ENCODE peak calls at places on chromosome 15, in four cellular contexts. F, D, Z and S are unnamed samples.

GRCh38 chr15:28260317-28260716 is 61.7 kb downstream of the HERC2 start:
- DNase-seq in F (no peak), D (no peak), Z (no peak), S (no peak)

GRCh38 chr15:57680021-57680420 is 26.5 kb upstream of the POLR2M start:
- DNase-seq in F (no peak), D (no peak), Z (no peak), S (no peak)

GRCh38 chr15:59169337-59169736 is 37.3 kb upstream of the LDHAL6B start:
- DNase-seq in F (no peak), D (no peak), Z (no peak), S (no peak)

GRCh38 chr15:71708052-71708432 is 102.3 kb upstream of the NR2E3 start:
- DNase-seq in F (no peak), D (no peak), Z (no peak), S (no peak)

GRCh38 chr15:29674661-29675533 is 147.4 kb downstream of the TJP1 start:
- DNase-seq in F (peak), D (no peak), Z (peak), S (peak)

GRCh38 chr15:66774001-66774814 is 72.2 kb downstream of the SMAD6 start:
- DNase-seq in F (peak), D (no peak), Z (peak), S (peak)

GRCh38 chr15:29774900-29775299 is 47.4 kb downstream of the TJP1 start:
- DNase-seq in F (no peak), D (no peak), Z (no peak), S (no peak)

GRCh38 chr15:44034933-44035624 is 160.0 kb downstream of the FRMD5 start:
- DNase-seq in F (no peak), D (no peak), Z (no peak), S (no peak)

GRCh38 chr15:101370330-101371024 is 75.4 kb upstream of the SNRPA1 start:
- DNase-seq in F (peak), D (no peak), Z (no peak), S (no peak)

GRCh38 chr15:101368086-101368780 is 73.2 kb upstream of the SNRPA1 start:
- DNase-seq in F (peak), D (no peak), Z (no peak), S (no peak)

GRCh38 chr15:101369676-101370075 is 74.6 kb upstream of the SNRPA1 start:
- DNase-seq in F (peak), D (no peak), Z (no peak), S (no peak)

GRCh38 chr15:101371081-101371480 is 76.0 kb upstream of the SNRPA1 start:
- DNase-seq in F (no peak), D (no peak), Z (no peak), S (no peak)

GRCh38 chr15:101368868-101369642 is 74.0 kb upstream of the SNRPA1 start:
- DNase-seq in F (peak), D (no peak), Z (no peak), S (no peak)
- TF ChIP-seq NRF1 in F (no peak), D (no peak), Z (no peak), S (no peak)

GRCh38 chr15:33913459-33913858 is 54.8 kb upstream of the CHRM5 start:
- DNase-seq in F (no peak), D (no peak), Z (no peak), S (no peak)
- TF ChIP-seq NRF1 in F (no peak), D (no peak), Z (no peak), S (no peak)

DNA sequence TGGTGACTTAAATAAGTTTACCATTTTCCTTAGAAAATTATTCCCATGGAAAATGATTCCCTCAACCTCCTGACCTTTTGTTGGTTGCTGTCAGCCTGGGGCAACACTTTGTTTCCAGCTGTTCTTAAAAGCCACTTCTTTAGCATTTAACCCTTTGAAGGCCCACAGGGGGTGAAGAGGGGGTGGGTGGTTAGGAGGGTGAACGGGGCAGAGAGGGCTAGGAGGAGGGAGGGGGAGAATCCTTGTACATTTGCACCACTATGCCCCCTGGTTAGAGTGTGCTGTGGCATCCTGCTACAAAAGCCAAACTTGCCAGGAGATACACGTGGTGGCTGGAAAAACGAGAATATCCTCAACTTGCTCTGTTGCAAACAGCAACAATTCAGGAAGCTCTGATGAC is 273.2 kb upstream of the RGMA start:
- DNase-seq in F (peak), D (no peak), Z (no peak), S (no peak)
- TF ChIP-seq NRF1 in F (no peak), D (no peak), Z (no peak), S (no peak)

DNA sequence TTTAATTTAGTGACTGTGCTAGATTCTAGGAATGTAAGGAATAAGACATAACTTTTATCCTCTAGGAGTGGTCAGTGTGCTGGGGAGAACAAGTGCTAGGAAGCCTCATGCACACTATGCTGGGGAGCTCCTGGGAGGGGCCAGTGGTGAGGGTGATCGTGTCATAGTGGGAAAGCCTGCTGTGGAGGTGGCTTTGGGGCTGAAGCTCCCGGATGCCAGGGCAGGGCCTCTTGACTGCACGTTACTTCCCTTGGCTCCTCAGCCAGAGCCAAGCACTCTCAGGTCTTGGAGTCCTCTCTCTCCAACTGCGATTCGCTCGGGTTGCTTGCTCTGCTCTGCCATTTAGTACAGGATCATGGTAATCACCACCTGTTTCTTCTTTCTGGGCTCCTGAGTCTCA is 33.6 kb downstream of the SQOR start:
- DNase-seq in F (no peak), D (no peak), Z (no peak), S (no peak)
- TF ChIP-seq NRF1 in F (no peak), D (no peak), Z (no peak), S (no peak)

GRCh38 chr15:70109522-70109921 is 11.8 kb upstream of the TLE3 start:
- DNase-seq in F (no peak), D (no peak), Z (no peak), S (no peak)

GRCh38 chr15:70109982-70110381 is 12.3 kb upstream of the TLE3 start:
- DNase-seq in F (no peak), D (no peak), Z (no peak), S (no peak)

GRCh38 chr15:70112018-70112395 is 14.3 kb upstream of the TLE3 start:
- DNase-seq in F (no peak), D (no peak), Z (peak), S (no peak)

GRCh38 chr15:70113304-70113700 is 15.6 kb upstream of the TLE3 start:
- DNase-seq in F (no peak), D (no peak), Z (no peak), S (no peak)

GRCh38 chr15:70111203-70112017 is 13.7 kb upstream of the TLE3 start:
- DNase-seq in F (peak), D (no peak), Z (peak), S (peak)
- TF ChIP-seq NRF1 in F (no peak), D (no peak), Z (no peak), S (no peak)

DNA sequence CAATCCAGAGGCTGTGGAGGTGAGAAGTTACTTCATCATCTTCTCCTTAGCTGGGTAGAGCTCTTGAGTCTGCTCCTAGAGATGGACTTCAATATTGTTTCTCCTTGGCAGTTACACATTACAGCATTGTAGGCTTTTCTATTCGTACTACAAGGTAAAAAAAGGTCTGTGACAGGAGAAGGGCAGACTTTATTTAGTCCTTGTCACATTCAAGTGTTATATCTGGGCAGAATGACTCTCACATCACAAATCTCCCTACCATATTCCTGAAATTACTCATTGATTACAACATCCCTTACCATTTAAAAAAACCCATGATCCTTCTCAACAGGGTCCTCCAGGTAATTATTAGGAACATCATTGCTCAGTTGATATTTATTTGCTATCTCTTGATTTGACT is 75.0 kb downstream of the AGBL1 start:
- DNase-seq in F (no peak), D (no peak), Z (no peak), S (no peak)
- TF ChIP-seq NRF1 in F (no peak), D (no peak), Z (no peak), S (no peak)

DNA sequence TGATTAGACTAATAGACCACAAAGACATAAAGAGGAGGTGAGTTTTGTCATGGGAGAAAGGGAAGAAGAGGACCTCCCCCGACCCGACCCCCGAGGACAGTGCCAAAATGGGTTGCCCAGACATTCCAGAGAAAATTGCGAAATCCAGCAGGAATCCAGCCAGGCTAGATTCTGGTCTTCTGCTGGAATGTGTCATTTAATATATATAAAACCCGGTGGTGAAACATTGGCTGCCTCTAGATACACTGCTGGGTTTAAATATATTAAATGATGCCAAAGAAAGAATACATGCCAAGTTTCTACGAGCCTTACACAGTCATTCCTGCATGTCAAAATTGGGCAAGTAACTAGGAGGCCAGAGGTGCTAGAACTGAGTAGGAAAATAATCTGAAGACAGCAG is 45.3 kb upstream of the SPESP1 start:
- DNase-seq in F (no peak), D (no peak), Z (no peak), S (no peak)
- TF ChIP-seq NRF1 in F (no peak), D (no peak), Z (no peak), S (no peak)